ENCODE peak calls at places on chromosomes 4 and X, in eight cellular contexts. One of them, this sample, is unnamed. For H3K4me1 and H3K36me3, the result is how much of the 10 kb centered on the place peaks cover.

GRCh38 chr4:38160487-38161207 is 200.4 kb downstream of the PTTG2 start:
- DNase-seq in ascending aorta: peak
- DNase-seq in PC-9: peak
- DNase-seq in SK-N-SH: no peak
- DNase-seq in tibial nerve: peak
- DNase-seq in mucosa of descending colon: no peak
- DNase-seq in HepG2: peak
- DNase-seq in fibroblast of lung: peak
- DNase-seq in this sample: no peak

GRCh38 chr4:14853186-14853946 is 148.9 kb upstream of the CPEB2 start:
- DNase-seq in HepG2: no peak
- DNase-seq in PC-9: no peak
- DNase-seq in tibial nerve: no peak
- DNase-seq in ascending aorta: no peak
- DNase-seq in fibroblast of lung: peak
- DNase-seq in SK-N-SH: no peak
- DNase-seq in mucosa of descending colon: no peak
- DNase-seq in this sample: no peak

GRCh38 chrX:35380808-35381700 is 417.1 kb upstream of the MAGEB16 start:
- DNase-seq in mucosa of descending colon: no peak
- DNase-seq in HepG2: peak
- DNase-seq in fibroblast of lung: peak
- DNase-seq in SK-N-SH: peak
- DNase-seq in tibial nerve: no peak
- DNase-seq in PC-9: no peak
- DNase-seq in ascending aorta: no peak
- DNase-seq in this sample: no peak

GRCh38 chrX:77119706-77120105 is 327.5 kb upstream of the FGF16 start:
- DNase-seq in PC-9: no peak
- DNase-seq in mucosa of descending colon: no peak
- DNase-seq in ascending aorta: no peak
- DNase-seq in tibial nerve: no peak
- DNase-seq in HepG2: peak
- DNase-seq in fibroblast of lung: no peak
- DNase-seq in SK-N-SH: no peak
- DNase-seq in this sample: no peak

GRCh38 chrX:11474576-11474975 is 181.4 kb downstream of the AMELX start:
- DNase-seq in fibroblast of lung: no peak
- DNase-seq in PC-9: no peak
- DNase-seq in ascending aorta: no peak
- DNase-seq in mucosa of descending colon: no peak
- DNase-seq in tibial nerve: no peak
- DNase-seq in SK-N-SH: no peak
- DNase-seq in HepG2: no peak
- DNase-seq in this sample: no peak

GRCh38 chrX:9847071-9847470 is 60.8 kb downstream of the SHROOM2 start:
- DNase-seq in PC-9: peak
- DNase-seq in ascending aorta: no peak
- DNase-seq in SK-N-SH: no peak
- DNase-seq in tibial nerve: no peak
- DNase-seq in fibroblast of lung: no peak
- DNase-seq in HepG2: peak
- DNase-seq in mucosa of descending colon: peak
- DNase-seq in this sample: no peak

GRCh38 chr4:154719087-154719486 is 24.7 kb upstream of the LRAT start:
- DNase-seq in fibroblast of lung: peak
- DNase-seq in ascending aorta: no peak
- DNase-seq in SK-N-SH: no peak
- DNase-seq in tibial nerve: no peak
- DNase-seq in mucosa of descending colon: no peak
- DNase-seq in HepG2: no peak
- DNase-seq in PC-9: no peak
- DNase-seq in this sample: no peak

GRCh38 chr4:40662962-40663604 is 33.4 kb upstream of the RBM47 start:
- DNase-seq in mucosa of descending colon: no peak
- DNase-seq in HepG2: peak
- DNase-seq in tibial nerve: no peak
- DNase-seq in SK-N-SH: no peak
- DNase-seq in fibroblast of lung: peak
- DNase-seq in ascending aorta: no peak
- DNase-seq in PC-9: peak
- DNase-seq in this sample: no peak

GRCh38 chrX:124346064-124346876 is at the start of gene SH2D1A:
- DNase-seq in tibial nerve: no peak
- DNase-seq in PC-9: no peak
- DNase-seq in ascending aorta: no peak
- DNase-seq in HepG2: no peak
- DNase-seq in SK-N-SH: no peak
- DNase-seq in fibroblast of lung: no peak
- DNase-seq in mucosa of descending colon: no peak
- DNase-seq in this sample: no peak

GRCh38 chr4:143375326-143376073 is 38.8 kb downstream of the GAB1 start:
- DNase-seq in HepG2: peak
- DNase-seq in tibial nerve: no peak
- DNase-seq in PC-9: no peak
- DNase-seq in fibroblast of lung: peak
- DNase-seq in mucosa of descending colon: peak
- DNase-seq in ascending aorta: no peak
- DNase-seq in SK-N-SH: peak
- DNase-seq in this sample: no peak

DNA sequence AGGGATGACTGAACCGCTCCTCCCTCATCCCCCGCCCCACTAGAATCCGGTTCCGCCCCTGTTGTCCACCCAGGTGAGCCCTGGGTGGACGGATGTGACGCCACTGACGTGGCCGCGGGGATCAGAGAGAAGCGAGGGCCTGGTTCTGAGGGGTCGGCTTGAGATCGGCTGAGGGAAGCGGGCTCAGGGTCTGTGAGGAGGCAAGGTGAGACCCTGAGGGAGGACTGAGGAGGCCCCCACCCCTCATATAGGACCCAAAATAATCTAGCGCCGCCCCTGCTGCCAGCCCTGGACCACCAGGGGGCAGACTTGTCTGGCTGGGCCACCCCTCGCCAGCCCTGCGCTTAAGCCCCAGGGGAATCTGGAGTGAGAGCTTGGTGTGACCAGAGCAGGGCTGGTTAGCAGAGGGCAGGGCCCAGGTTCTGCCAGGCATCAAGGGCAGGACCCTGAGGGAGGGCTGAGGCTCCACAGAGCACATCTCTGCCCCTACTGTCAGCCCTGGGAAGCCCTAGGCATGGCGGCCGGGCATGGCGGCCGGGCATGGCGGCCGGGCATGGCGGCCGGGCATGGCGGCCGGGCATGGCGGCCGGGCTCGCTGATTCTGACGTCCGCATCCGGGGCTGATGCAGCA is at the start of gene MAGEA8:
- DNase-seq in tibial nerve: no peak
- DNase-seq in ascending aorta: no peak
- DNase-seq in HepG2: no peak
- DNase-seq in fibroblast of lung: no peak
- DNase-seq in mucosa of descending colon: no peak
- DNase-seq in PC-9: no peak
- DNase-seq in SK-N-SH: peak
- DNase-seq in this sample: no peak
- TF ChIP-seq CTCF in tibial nerve: no peak
- TF ChIP-seq CTCF in ascending aorta: no peak
- TF ChIP-seq CTCF in HepG2: peak
- TF ChIP-seq CTCF in fibroblast of lung: no peak
- TF ChIP-seq CTCF in mucosa of descending colon: no peak
- TF ChIP-seq CTCF in PC-9: peak
- TF ChIP-seq CTCF in SK-N-SH: peak
- TF ChIP-seq CTCF in this sample: no peak

GRCh38 chrX:140971385-140971784 is 31.0 kb upstream of the SPANXB1 start:
- DNase-seq in ascending aorta: no peak
- DNase-seq in tibial nerve: no peak
- DNase-seq in fibroblast of lung: peak
- DNase-seq in SK-N-SH: no peak
- DNase-seq in PC-9: no peak
- DNase-seq in HepG2: no peak
- DNase-seq in mucosa of descending colon: no peak
- DNase-seq in this sample: no peak
- H3K4me1 ChIP-seq in ascending aorta: under half
- H3K4me1 ChIP-seq in tibial nerve: under half
- H3K4me1 ChIP-seq in fibroblast of lung: under half
- H3K4me1 ChIP-seq in SK-N-SH: under half
- H3K4me1 ChIP-seq in PC-9: under half
- H3K4me1 ChIP-seq in HepG2: under half
- H3K4me1 ChIP-seq in mucosa of descending colon: under half
- H3K4me1 ChIP-seq in this sample: under half

GRCh38 chr4:99875073-99875472 is 19.2 kb downstream of the LAMTOR3 start:
- DNase-seq in tibial nerve: no peak
- DNase-seq in SK-N-SH: no peak
- DNase-seq in fibroblast of lung: no peak
- DNase-seq in mucosa of descending colon: no peak
- DNase-seq in HepG2: no peak
- DNase-seq in PC-9: peak
- DNase-seq in ascending aorta: no peak
- DNase-seq in this sample: no peak

GRCh38 chr4:99876946-99877345 is 17.3 kb downstream of the LAMTOR3 start:
- DNase-seq in fibroblast of lung: no peak
- DNase-seq in ascending aorta: no peak
- DNase-seq in SK-N-SH: no peak
- DNase-seq in mucosa of descending colon: no peak
- DNase-seq in PC-9: no peak
- DNase-seq in HepG2: no peak
- DNase-seq in tibial nerve: no peak
- DNase-seq in this sample: no peak

GRCh38 chr4:99879458-99879857 is 14.8 kb downstream of the LAMTOR3 start:
- DNase-seq in HepG2: no peak
- DNase-seq in fibroblast of lung: no peak
- DNase-seq in mucosa of descending colon: no peak
- DNase-seq in PC-9: no peak
- DNase-seq in ascending aorta: no peak
- DNase-seq in tibial nerve: no peak
- DNase-seq in SK-N-SH: no peak
- DNase-seq in this sample: no peak

DNA sequence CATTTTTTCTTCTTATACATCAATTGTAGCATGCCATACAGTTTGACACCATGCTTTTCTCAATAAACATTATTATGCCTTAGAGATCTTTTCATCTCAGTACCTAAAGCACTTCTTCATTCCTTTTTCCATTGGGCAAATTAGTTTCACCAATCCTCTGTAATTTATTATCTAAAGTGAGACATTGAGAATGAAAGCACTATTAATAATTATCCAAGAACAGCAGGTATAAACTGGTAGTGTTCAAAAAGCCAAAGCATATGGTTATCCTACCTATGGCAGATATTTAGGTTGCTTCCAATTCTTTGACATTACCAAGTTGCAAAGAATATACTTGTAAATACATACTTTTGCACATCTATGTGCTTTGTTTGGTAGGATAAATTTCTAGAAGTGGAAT is 15.6 kb downstream of the LAMTOR3 start:
- DNase-seq in PC-9: no peak
- DNase-seq in fibroblast of lung: no peak
- DNase-seq in HepG2: no peak
- DNase-seq in mucosa of descending colon: no peak
- DNase-seq in SK-N-SH: no peak
- DNase-seq in tibial nerve: no peak
- DNase-seq in ascending aorta: no peak
- DNase-seq in this sample: no peak
- H3K36me3 ChIP-seq in PC-9: under half
- H3K36me3 ChIP-seq in fibroblast of lung: under half
- H3K36me3 ChIP-seq in HepG2: under half
- H3K36me3 ChIP-seq in mucosa of descending colon: under half
- H3K36me3 ChIP-seq in SK-N-SH: half or more
- H3K36me3 ChIP-seq in tibial nerve: half or more
- H3K36me3 ChIP-seq in ascending aorta: half or more
- H3K36me3 ChIP-seq in this sample: half or more

GRCh38 chrX:153735274-153735673 is 10.6 kb downstream of the ABCD1 start:
- DNase-seq in fibroblast of lung: no peak
- DNase-seq in SK-N-SH: no peak
- DNase-seq in mucosa of descending colon: no peak
- DNase-seq in PC-9: no peak
- DNase-seq in tibial nerve: no peak
- DNase-seq in ascending aorta: peak
- DNase-seq in HepG2: no peak
- DNase-seq in this sample: no peak
- TF ChIP-seq CTCF in fibroblast of lung: no peak
- TF ChIP-seq CTCF in SK-N-SH: peak
- TF ChIP-seq CTCF in mucosa of descending colon: no peak
- TF ChIP-seq CTCF in PC-9: no peak
- TF ChIP-seq CTCF in tibial nerve: no peak
- TF ChIP-seq CTCF in ascending aorta: no peak
- TF ChIP-seq CTCF in HepG2: no peak
- TF ChIP-seq CTCF in this sample: no peak